ENCODE peak calls at places on chromosomes 16 and 17, in seven cellular contexts. V is CD8-positive, alpha-beta T cell; P is stimulated activated naive CD4-positive, alpha-beta T cell treated with Interleukin-2 at 50 U/mL for 16 hours; C is EL; N is NCI-H1092; W is stimulated activated CD4-positive, alpha-beta T cell treated with anti-CD3 and anti-CD28 coated beads, Interleukin-15, amount 100 ng/mL, for 1 hour; E is GDM1. A is an unnamed sample.

GRCh38 chr17:80720624-80721577 is 176.3 kb downstream of the RPTOR start:
- DNase-seq in N (no peak), V (peak), E (no peak), W (peak), P (peak), C (no peak), A (peak)

GRCh38 chr17:46820592-46821450 is 2.3 kb upstream of the WNT3 start:
- DNase-seq in N (no peak), V (no peak), E (no peak), P (no peak), W (no peak), C (no peak), A (no peak)

GRCh38 chr16:70789231-70789926 is 11.6 kb downstream of the VAC14 start:
- DNase-seq in W (no peak), C (peak), N (no peak), V (no peak), P (no peak), E (no peak), A (no peak)

GRCh38 chr16:11634307-11634706 is 33.9 kb upstream of the SNN start:
- DNase-seq in C (no peak), N (no peak), W (no peak), V (no peak), P (no peak), E (no peak), A (no peak)

GRCh38 chr16:74281285-74281684 is 15.3 kb upstream of the PSMD7 start:
- DNase-seq in C (no peak), E (no peak), P (no peak), W (no peak), V (no peak), N (no peak), A (no peak)

GRCh38 chr17:80981062-80981902 is 10.4 kb upstream of the CHMP6 start:
- DNase-seq in P (no peak), C (no peak), V (no peak), E (no peak), N (no peak), W (no peak), A (no peak)

GRCh38 chr17:48751172-48751571 is 22.6 kb upstream of the HOXB13 start:
- DNase-seq in W (no peak), C (no peak), E (no peak), V (no peak), N (no peak), P (no peak), A (no peak)

GRCh38 chr17:40124279-40125141 is 2.7 kb downstream of the MSL1 start:
- DNase-seq in V (no peak), P (no peak), C (peak), N (peak), E (no peak), W (no peak), A (no peak)

GRCh38 chr17:50484341-50485155 is 5.9 kb downstream of the RSAD1 start:
- DNase-seq in V (no peak), C (no peak), N (no peak), W (no peak), P (no peak), E (no peak), A (no peak)

GRCh38 chr17:49472527-49472926 is 22.6 kb upstream of the NGFR start:
- DNase-seq in P (no peak), W (no peak), V (no peak), E (no peak), C (no peak), N (no peak), A (no peak)

GRCh38 chr17:63224644-63225043 is 221.5 kb downstream of the CYB561 start:
- DNase-seq in C (peak), V (no peak), N (no peak), W (no peak), E (no peak), P (no peak), A (no peak)

GRCh38 chr17:32634167-32634566 is 147.4 kb downstream of the CDK5R1 start:
- DNase-seq in P (no peak), W (no peak), C (no peak), V (no peak), E (no peak), N (no peak), A (no peak)

GRCh38 chr17:10612957-10613744 is 44.0 kb downstream of the MYH3 start:
- DNase-seq in W (no peak), N (no peak), E (no peak), V (no peak), C (peak), P (no peak), A (no peak)

GRCh38 chr16:11737678-11738077 is 5.0 kb downstream of the TXNDC11 start:
- DNase-seq in P (no peak), C (no peak), N (no peak), E (no peak), V (no peak), W (no peak), A (no peak)

GRCh38 chr17:34275881-34276280 is 5.9 kb downstream of the CCL7 start:
- DNase-seq in N (no peak), W (no peak), C (peak), E (no peak), V (no peak), P (no peak), A (peak)

GRCh38 chr17:3535253-3535995 is 22.2 kb downstream of the TRPV3 start:
- DNase-seq in N (peak), C (peak), P (peak), W (no peak), E (no peak), V (peak), A (no peak)

GRCh38 chr17:76138234-76138895 is 2.7 kb downstream of the FOXJ1 start:
- DNase-seq in C (no peak), N (peak), W (no peak), P (no peak), E (no peak), V (no peak), A (no peak)

GRCh38 chr17:37410357-37410756 is 3.7 kb downstream of the TADA2A start:
- DNase-seq in E (no peak), C (no peak), P (no peak), N (no peak), W (no peak), V (no peak), A (no peak)

GRCh38 chr16:4003576-4003975 is 112.7 kb downstream of the ADCY9 start:
- DNase-seq in W (no peak), P (no peak), V (no peak), N (no peak), E (no peak), C (no peak), A (no peak)

GRCh38 chr16:84332975-84333684 is 35.2 kb upstream of the ATP2C2 start:
- DNase-seq in C (no peak), N (no peak), P (no peak), V (no peak), E (no peak), W (no peak), A (peak)

GRCh38 chr16:66948034-66948821 is 12.8 kb upstream of the CES3 start:
- DNase-seq in N (no peak), P (no peak), C (peak), W (no peak), V (no peak), E (no peak), A (no peak)

GRCh38 chr16:46885960-46886763 is 2.0 kb downstream of the GPT2 start:
- DNase-seq in V (no peak), E (no peak), P (no peak), W (no peak), C (no peak), N (no peak), A (no peak)

GRCh38 chr16:56565023-56565477 is at the start of gene MT4:
- DNase-seq in C (no peak), W (no peak), V (no peak), E (no peak), P (no peak), N (no peak), A (no peak)

GRCh38 chr16:17026600-17027242 is 444.0 kb downstream of the XYLT1 start:
- DNase-seq in E (no peak), P (peak), N (no peak), C (no peak), V (no peak), W (peak), A (no peak)